ENCODE peak calls at places on chromosomes 16 and 17, in ten cellular contexts. S, T, R, I, X, K, N, Q, O and D are unnamed samples.

GRCh38 chr17:63516910-63517824 is 6.0 kb upstream of the KCNH6 start:
- DNase-seq in S (no peak), T (peak), R (peak), I (peak), X (no peak), K (no peak), N (no peak), Q (no peak), O (no peak), D (no peak)

GRCh38 chr17:43033947-43034622 is 9.1 kb downstream of the RND2 start:
- DNase-seq in S (no peak), T (no peak), R (no peak), I (no peak), X (no peak), K (no peak), N (no peak), Q (no peak), O (no peak), D (no peak)

GRCh38 chr17:56718515-56718914 is 115.2 kb downstream of the C17orf67 start:
- DNase-seq in S (no peak), T (no peak), R (no peak), I (no peak), X (no peak), K (no peak), N (no peak), Q (no peak), O (no peak), D (no peak)

GRCh38 chr17:2892305-2892971 is 96.2 kb downstream of the RAP1GAP2 start:
- DNase-seq in S (no peak), T (peak), R (peak), I (peak), X (no peak), K (no peak), N (no peak), Q (no peak), O (no peak), D (no peak)

GRCh38 chr16:80200079-80200478 is 340.7 kb upstream of the DYNLRB2 start:
- DNase-seq in S (no peak), T (no peak), R (no peak), I (no peak), X (no peak), K (no peak), N (no peak), Q (no peak), O (no peak), D (no peak)

GRCh38 chr16:86783626-86784266 is 205.4 kb downstream of the FOXL1 start:
- DNase-seq in S (no peak), T (no peak), R (peak), I (peak), X (no peak), K (peak), N (no peak), Q (no peak), O (no peak), D (no peak)

GRCh38 chr16:23321206-23321875 is 19.2 kb downstream of the SCNN1B start:
- DNase-seq in S (no peak), T (no peak), R (no peak), I (no peak), X (no peak), K (no peak), N (no peak), Q (no peak), O (no peak), D (no peak)

GRCh38 chr17:50911890-50912289 is 45.7 kb upstream of the TOB1 start:
- DNase-seq in S (no peak), T (no peak), R (no peak), I (no peak), X (no peak), K (no peak), N (no peak), Q (no peak), O (no peak), D (no peak)

GRCh38 chr16:23141033-23141432 is 8.2 kb downstream of the USP31 start:
- DNase-seq in S (no peak), T (no peak), R (no peak), I (no peak), X (no peak), K (no peak), N (no peak), Q (no peak), O (no peak), D (no peak)

GRCh38 chr16:22071352-22071923 is 20.9 kb upstream of the VWA3A start:
- DNase-seq in S (no peak), T (no peak), R (no peak), I (no peak), X (no peak), K (no peak), N (no peak), Q (no peak), O (no peak), D (no peak)

GRCh38 chr16:6018848-6019489 is 921.4 kb upstream of the EEF2KMT start:
- DNase-seq in S (no peak), T (no peak), R (no peak), I (peak), X (no peak), K (no peak), N (no peak), Q (no peak), O (no peak), D (no peak)

GRCh38 chr16:6019490-6019991 is 921.9 kb upstream of the EEF2KMT start:
- DNase-seq in S (no peak), T (no peak), R (no peak), I (peak), X (no peak), K (no peak), N (no peak), Q (no peak), O (no peak), D (no peak)

GRCh38 chr16:6020162-6020980 is 922.8 kb upstream of the EEF2KMT start:
- DNase-seq in S (no peak), T (no peak), R (no peak), I (peak), X (no peak), K (no peak), N (no peak), Q (no peak), O (no peak), D (no peak)

GRCh38 chr16:6012716-6013115 is 915.1 kb upstream of the EEF2KMT start:
- DNase-seq in S (no peak), T (no peak), R (no peak), I (no peak), X (no peak), K (no peak), N (no peak), Q (no peak), O (no peak), D (no peak)

GRCh38 chr16:6016530-6017184 is 919.1 kb upstream of the EEF2KMT start:
- DNase-seq in S (no peak), T (no peak), R (no peak), I (peak), X (no peak), K (no peak), N (no peak), Q (no peak), O (no peak), D (no peak)
- TF ChIP-seq CTCF in S (no peak), T (peak), R (no peak), I (no peak), X (no peak), K (no peak), N (no peak), Q (no peak), O (no peak), D (no peak)

GRCh38 chr17:49038138-49038537 is 41.0 kb downstream of the IGF2BP1 start:
- DNase-seq in S (no peak), T (no peak), R (no peak), I (no peak), X (no peak), K (no peak), N (no peak), Q (no peak), O (no peak), D (no peak)

GRCh38 chr17:49038544-49038943 is 41.4 kb downstream of the IGF2BP1 start:
- DNase-seq in S (no peak), T (no peak), R (no peak), I (no peak), X (no peak), K (no peak), N (no peak), Q (no peak), O (no peak), D (no peak)

GRCh38 chr17:49035470-49036269 is 38.5 kb downstream of the IGF2BP1 start:
- DNase-seq in S (peak), T (peak), R (peak), I (peak), X (no peak), K (no peak), N (peak), Q (peak), O (peak), D (no peak)

GRCh38 chr17:49031965-49032928 is 35.1 kb downstream of the IGF2BP1 start:
- DNase-seq in S (no peak), T (peak), R (peak), I (peak), X (no peak), K (no peak), N (no peak), Q (no peak), O (peak), D (no peak)

DNA sequence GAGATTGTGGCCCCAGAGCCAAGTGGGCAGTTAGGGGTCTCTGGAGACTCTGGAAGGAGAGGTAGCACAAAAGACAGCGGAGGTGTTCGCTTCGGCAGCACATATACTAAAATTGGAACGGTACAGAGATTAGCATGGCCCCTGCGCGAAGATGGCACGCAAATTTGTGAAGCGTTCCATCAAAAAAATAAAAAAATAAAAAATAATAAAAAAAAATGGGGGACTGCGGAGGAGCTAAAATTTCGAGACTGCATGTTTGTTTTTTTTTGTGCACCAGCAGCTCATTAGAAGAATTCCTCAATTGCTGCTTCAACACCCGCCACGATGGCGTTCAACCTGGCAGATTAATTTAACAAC is 39.1 kb downstream of the IGF2BP1 start:
- DNase-seq in S (no peak), T (no peak), R (no peak), I (no peak), X (no peak), K (no peak), N (no peak), Q (no peak), O (no peak), D (peak)
- TF ChIP-seq CTCF in S (no peak), T (no peak), R (no peak), I (no peak), X (no peak), K (no peak), N (no peak), Q (no peak), O (no peak), D (no peak)

DNA sequence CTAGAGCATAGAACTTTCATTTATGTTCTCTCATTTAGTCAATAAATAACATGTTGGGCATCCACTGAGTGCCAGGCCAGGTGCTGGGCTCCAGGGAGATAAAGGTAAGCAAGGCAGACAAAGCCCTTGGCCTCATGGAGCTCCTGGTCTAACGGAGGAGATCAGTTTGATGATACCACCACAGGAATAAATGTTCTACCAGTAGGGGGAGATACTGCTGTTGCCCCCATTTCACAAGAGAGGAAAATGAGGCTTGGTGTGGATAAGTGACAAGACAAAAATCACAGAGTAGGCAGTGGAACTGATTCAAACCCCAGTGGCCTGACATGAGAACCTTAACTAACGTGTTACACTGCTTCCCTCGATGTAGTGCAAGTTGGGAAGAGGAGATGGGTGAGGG is 80.4 kb upstream of the ERCC4 start:
- DNase-seq in S (no peak), T (no peak), R (no peak), I (no peak), X (no peak), K (no peak), N (no peak), Q (no peak), O (no peak), D (no peak)
- TF ChIP-seq CTCF in S (no peak), T (peak), R (no peak), I (no peak), X (no peak), K (no peak), N (no peak), Q (no peak), O (no peak), D (no peak)

GRCh38 chr17:71440513-71440912 is 680.3 kb upstream of the SOX9 start:
- DNase-seq in S (no peak), T (no peak), R (no peak), I (no peak), X (no peak), K (no peak), N (no peak), Q (no peak), O (no peak), D (no peak)

GRCh38 chr17:71436479-71436878 is 684.3 kb upstream of the SOX9 start:
- DNase-seq in S (no peak), T (no peak), R (no peak), I (no peak), X (no peak), K (no peak), N (no peak), Q (no peak), O (no peak), D (no peak)

GRCh38 chr17:71441098-71441497 is 679.7 kb upstream of the SOX9 start:
- DNase-seq in S (no peak), T (peak), R (peak), I (peak), X (no peak), K (no peak), N (no peak), Q (no peak), O (no peak), D (no peak)

GRCh38 chr17:71437176-71437575 is 683.6 kb upstream of the SOX9 start:
- DNase-seq in S (no peak), T (no peak), R (peak), I (peak), X (no peak), K (no peak), N (no peak), Q (no peak), O (no peak), D (no peak)

GRCh38 chr17:71438631-71439146 is 682.1 kb upstream of the SOX9 start:
- DNase-seq in S (no peak), T (peak), R (peak), I (peak), X (no peak), K (no peak), N (no peak), Q (no peak), O (no peak), D (no peak)
- TF ChIP-seq CTCF in S (no peak), T (no peak), R (no peak), I (no peak), X (no peak), K (no peak), N (no peak), Q (no peak), O (no peak), D (no peak)

GRCh38 chr16:27700596-27700995 is 150.7 kb downstream of the KATNIP start:
- DNase-seq in S (no peak), T (no peak), R (peak), I (no peak), X (no peak), K (no peak), N (no peak), Q (no peak), O (no peak), D (no peak)
- TF ChIP-seq CTCF in S (no peak), T (no peak), R (no peak), I (no peak), X (no peak), K (no peak), N (no peak), Q (no peak), O (no peak), D (no peak)

GRCh38 chr17:40123811-40124114 is 2.0 kb downstream of the MSL1 start:
- DNase-seq in S (no peak), T (no peak), R (no peak), I (no peak), X (no peak), K (no peak), N (no peak), Q (no peak), O (no peak), D (no peak)

GRCh38 chr17:40121886-40122465 is at the start of gene MSL1:
- DNase-seq in S (peak), T (no peak), R (peak), I (peak), X (peak), K (peak), N (peak), Q (peak), O (peak), D (peak)

GRCh38 chr17:40124279-40125141 is 2.7 kb downstream of the MSL1 start:
- DNase-seq in S (no peak), T (no peak), R (peak), I (peak), X (no peak), K (no peak), N (no peak), Q (no peak), O (no peak), D (no peak)

GRCh38 chr17:40122466-40122943 is 734 bp downstream of the MSL1 start:
- DNase-seq in S (peak), T (no peak), R (peak), I (peak), X (no peak), K (no peak), N (peak), Q (peak), O (peak), D (no peak)

GRCh38 chr17:40122944-40123810 is 1.4 kb downstream of the MSL1 start:
- DNase-seq in S (peak), T (no peak), R (peak), I (peak), X (no peak), K (no peak), N (peak), Q (peak), O (peak), D (no peak)
- TF ChIP-seq CTCF in S (no peak), T (no peak), R (no peak), I (no peak), X (no peak), K (no peak), N (no peak), Q (peak), O (no peak), D (peak)